ENCODE peak calls at places on chromosomes 12 and 14, in six cellular contexts. One of them, this sample, is unnamed.

GRCh38 chr12:120264511-120265202 is 873 bp downstream of the PXN start:
- DNase-seq in GM12878: no peak
- DNase-seq in endothelial cell of umbilical vein: no peak
- DNase-seq in HepG2: no peak
- DNase-seq in K562: no peak
- DNase-seq in A549: no peak
- DNase-seq in this sample: no peak

GRCh38 chr12:56829908-56830307 is 66.8 kb downstream of the HSD17B6 start:
- DNase-seq in endothelial cell of umbilical vein: no peak
- DNase-seq in K562: no peak
- DNase-seq in GM12878: no peak
- DNase-seq in A549: no peak
- DNase-seq in HepG2: no peak
- DNase-seq in this sample: no peak

GRCh38 chr12:121536929-121537813 is 43.7 kb downstream of the KDM2B start:
- DNase-seq in GM12878: peak
- DNase-seq in endothelial cell of umbilical vein: peak
- DNase-seq in HepG2: peak
- DNase-seq in A549: peak
- DNase-seq in K562: peak
- DNase-seq in this sample: peak

GRCh38 chr12:49068879-49069506 is 786 bp downstream of the RHEBL1 start:
- DNase-seq in A549: no peak
- DNase-seq in HepG2: no peak
- DNase-seq in endothelial cell of umbilical vein: no peak
- DNase-seq in GM12878: no peak
- DNase-seq in K562: no peak
- DNase-seq in this sample: no peak

GRCh38 chr14:34120185-34120977 is 169.5 kb upstream of the EGLN3 start:
- DNase-seq in endothelial cell of umbilical vein: no peak
- DNase-seq in GM12878: no peak
- DNase-seq in K562: no peak
- DNase-seq in HepG2: no peak
- DNase-seq in A549: no peak
- DNase-seq in this sample: no peak

GRCh38 chr12:30878034-30878433 is 48.5 kb upstream of the TSPAN11 start:
- DNase-seq in HepG2: no peak
- DNase-seq in endothelial cell of umbilical vein: no peak
- DNase-seq in K562: no peak
- DNase-seq in A549: no peak
- DNase-seq in GM12878: no peak
- DNase-seq in this sample: no peak

GRCh38 chr12:94174576-94174975 is 26.2 kb downstream of the PLXNC1 start:
- DNase-seq in endothelial cell of umbilical vein: no peak
- DNase-seq in K562: no peak
- DNase-seq in HepG2: no peak
- DNase-seq in A549: no peak
- DNase-seq in GM12878: no peak
- DNase-seq in this sample: peak

GRCh38 chr12:117126335-117126734 is 27.1 kb upstream of the TESC start:
- DNase-seq in K562: no peak
- DNase-seq in endothelial cell of umbilical vein: no peak
- DNase-seq in A549: no peak
- DNase-seq in HepG2: no peak
- DNase-seq in GM12878: no peak
- DNase-seq in this sample: no peak

GRCh38 chr12:108633534-108634224 is at the start of gene SELPLG:
- DNase-seq in K562: no peak
- DNase-seq in GM12878: peak
- DNase-seq in A549: no peak
- DNase-seq in HepG2: no peak
- DNase-seq in endothelial cell of umbilical vein: no peak
- DNase-seq in this sample: peak
- TF ChIP-seq MYC in K562: peak
- TF ChIP-seq MYC in GM12878: peak
- TF ChIP-seq MYC in A549: no peak
- TF ChIP-seq MYC in HepG2: no peak
- TF ChIP-seq MYC in endothelial cell of umbilical vein: no peak
- TF ChIP-seq MYC in this sample: peak

GRCh38 chr14:103886304-103887169 is 39.2 kb upstream of the PPP1R13B start:
- DNase-seq in endothelial cell of umbilical vein: no peak
- DNase-seq in K562: peak
- DNase-seq in A549: no peak
- DNase-seq in GM12878: no peak
- DNase-seq in HepG2: peak
- DNase-seq in this sample: no peak
- TF ChIP-seq CTCF in endothelial cell of umbilical vein: no peak
- TF ChIP-seq CTCF in K562: peak
- TF ChIP-seq CTCF in A549: no peak
- TF ChIP-seq CTCF in GM12878: no peak
- TF ChIP-seq CTCF in HepG2: peak
- TF ChIP-seq CTCF in this sample: no peak

GRCh38 chr12:28191018-28191595 is 851 bp downstream of the CCDC91 start:
- DNase-seq in A549: peak
- DNase-seq in endothelial cell of umbilical vein: no peak
- DNase-seq in GM12878: no peak
- DNase-seq in K562: peak
- DNase-seq in HepG2: no peak
- DNase-seq in this sample: peak
- H3K4me3 ChIP-seq in A549: peak
- H3K4me3 ChIP-seq in endothelial cell of umbilical vein: peak
- H3K4me3 ChIP-seq in GM12878: peak
- H3K4me3 ChIP-seq in K562: peak
- H3K4me3 ChIP-seq in HepG2: peak
- H3K4me3 ChIP-seq in this sample: peak

GRCh38 chr12:10613334-10614055 is at the start of gene MAGOHB:
- DNase-seq in HepG2: peak
- DNase-seq in K562: peak
- DNase-seq in endothelial cell of umbilical vein: peak
- DNase-seq in A549: peak
- DNase-seq in GM12878: peak
- DNase-seq in this sample: peak

GRCh38 chr12:10617868-10618267 is 4.5 kb upstream of the MAGOHB start:
- DNase-seq in GM12878: no peak
- DNase-seq in endothelial cell of umbilical vein: no peak
- DNase-seq in A549: no peak
- DNase-seq in K562: peak
- DNase-seq in HepG2: no peak
- DNase-seq in this sample: no peak

GRCh38 chr12:10612954-10613333 is 465 bp downstream of the MAGOHB start:
- DNase-seq in endothelial cell of umbilical vein: no peak
- DNase-seq in K562: peak
- DNase-seq in A549: no peak
- DNase-seq in GM12878: no peak
- DNase-seq in HepG2: no peak
- DNase-seq in this sample: peak

GRCh38 chr12:10614056-10614370 is 604 bp upstream of the MAGOHB start:
- DNase-seq in GM12878: no peak
- DNase-seq in A549: no peak
- DNase-seq in HepG2: no peak
- DNase-seq in endothelial cell of umbilical vein: no peak
- DNase-seq in K562: no peak
- DNase-seq in this sample: no peak

GRCh38 chr12:10615532-10615931 is 2.1 kb upstream of the MAGOHB start:
- DNase-seq in A549: no peak
- DNase-seq in endothelial cell of umbilical vein: no peak
- DNase-seq in HepG2: no peak
- DNase-seq in GM12878: no peak
- DNase-seq in K562: no peak
- DNase-seq in this sample: peak
- TF ChIP-seq MYC in A549: no peak
- TF ChIP-seq MYC in endothelial cell of umbilical vein: no peak
- TF ChIP-seq MYC in HepG2: no peak
- TF ChIP-seq MYC in GM12878: no peak
- TF ChIP-seq MYC in K562: no peak
- TF ChIP-seq MYC in this sample: no peak

GRCh38 chr12:130281157-130281799 is 56.4 kb upstream of the PIWIL1 start:
- DNase-seq in HepG2: no peak
- DNase-seq in GM12878: no peak
- DNase-seq in A549: peak
- DNase-seq in endothelial cell of umbilical vein: no peak
- DNase-seq in K562: peak
- DNase-seq in this sample: peak
- TF ChIP-seq CTCF in HepG2: peak
- TF ChIP-seq CTCF in GM12878: peak
- TF ChIP-seq CTCF in A549: peak
- TF ChIP-seq CTCF in endothelial cell of umbilical vein: peak
- TF ChIP-seq CTCF in K562: peak
- TF ChIP-seq CTCF in this sample: peak

DNA sequence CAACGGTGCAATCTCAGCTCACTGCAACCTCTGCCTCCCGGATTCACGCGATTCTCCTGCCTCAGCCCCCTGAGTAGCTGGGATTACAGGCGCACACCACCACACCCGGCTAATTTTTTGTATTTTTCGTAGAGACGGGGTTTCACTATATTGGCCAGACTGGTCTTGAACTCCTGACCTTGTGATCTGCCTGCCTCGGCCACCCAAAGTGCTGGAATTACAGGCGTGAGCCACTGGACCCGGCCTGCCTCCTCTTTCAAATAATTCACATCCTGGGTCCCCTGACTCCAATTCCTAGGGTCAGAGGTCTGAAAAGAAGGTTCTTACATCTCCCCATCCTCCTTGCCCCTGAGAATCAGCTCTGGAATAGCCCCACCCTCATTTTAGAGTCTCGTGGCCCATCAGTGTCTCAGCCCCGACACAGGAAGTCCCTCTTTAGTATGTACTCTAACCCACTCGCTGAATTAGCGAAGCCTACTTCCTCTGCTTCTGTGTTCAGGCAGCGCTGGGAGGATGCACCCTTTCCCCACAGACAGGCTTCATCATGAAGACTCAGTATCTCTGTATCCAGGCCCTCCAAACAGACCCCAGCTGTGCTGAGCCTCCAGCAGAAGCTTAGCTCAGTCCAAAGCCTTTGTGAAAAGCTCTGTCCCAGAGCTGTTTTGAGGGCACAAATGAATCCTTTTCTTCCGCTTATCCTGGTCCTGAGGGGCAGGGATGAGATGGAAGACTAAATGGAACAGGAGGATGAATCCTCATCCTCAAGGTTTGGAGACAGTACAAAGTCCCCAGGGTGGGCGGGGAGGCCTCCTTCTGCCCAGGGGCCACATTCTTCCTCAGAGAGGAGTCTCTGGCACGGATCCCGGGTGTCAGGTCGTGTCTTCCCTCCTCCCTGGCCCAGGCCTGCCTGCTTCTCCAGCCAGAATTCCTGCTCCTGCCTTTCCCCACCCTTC is 3.5 kb downstream of the LPAR5 start:
- DNase-seq in A549: no peak
- DNase-seq in HepG2: no peak
- DNase-seq in K562: no peak
- DNase-seq in endothelial cell of umbilical vein: no peak
- DNase-seq in GM12878: peak
- DNase-seq in this sample: peak
- H3K4me3 ChIP-seq in A549: no peak
- H3K4me3 ChIP-seq in HepG2: peak
- H3K4me3 ChIP-seq in K562: no peak
- H3K4me3 ChIP-seq in endothelial cell of umbilical vein: no peak
- H3K4me3 ChIP-seq in GM12878: peak
- H3K4me3 ChIP-seq in this sample: no peak

DNA sequence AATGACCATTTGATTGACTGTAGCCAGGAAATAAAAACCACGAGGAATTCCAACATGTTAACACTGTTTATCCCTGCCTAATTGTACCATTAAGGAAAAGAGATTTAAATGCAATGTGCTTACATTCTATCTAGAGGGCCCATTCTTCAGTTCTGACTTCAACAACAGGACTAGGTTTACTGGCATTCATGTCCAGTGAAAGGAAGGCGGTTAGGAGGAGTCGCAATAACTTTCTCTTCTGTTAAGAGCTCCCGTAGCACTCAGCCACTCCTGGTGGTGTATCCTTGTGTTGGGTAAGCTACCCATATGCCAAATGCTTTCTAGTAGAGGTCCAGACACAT is 154.7 kb downstream of the STXBP6 start:
- DNase-seq in K562: no peak
- DNase-seq in GM12878: no peak
- DNase-seq in A549: no peak
- DNase-seq in endothelial cell of umbilical vein: no peak
- DNase-seq in HepG2: no peak
- DNase-seq in this sample: no peak
- TF ChIP-seq MYC in K562: no peak
- TF ChIP-seq MYC in GM12878: no peak
- TF ChIP-seq MYC in A549: no peak
- TF ChIP-seq MYC in endothelial cell of umbilical vein: no peak
- TF ChIP-seq MYC in HepG2: no peak
- TF ChIP-seq MYC in this sample: no peak

GRCh38 chr14:69317780-69318179 is 57.8 kb downstream of the GALNT16 start:
- DNase-seq in HepG2: no peak
- DNase-seq in GM12878: no peak
- DNase-seq in K562: no peak
- DNase-seq in A549: no peak
- DNase-seq in endothelial cell of umbilical vein: no peak
- DNase-seq in this sample: no peak
- TF ChIP-seq CTCF in HepG2: no peak
- TF ChIP-seq CTCF in GM12878: no peak
- TF ChIP-seq CTCF in K562: no peak
- TF ChIP-seq CTCF in A549: no peak
- TF ChIP-seq CTCF in endothelial cell of umbilical vein: no peak
- TF ChIP-seq CTCF in this sample: no peak

This sample was measured in NB4.